ENCODE peak calls at places on chromosomes 1 and 21, in five cellular contexts. M is nephron progenitor cell, J is KBM-7, Q is COR-L47, G is lung. H is an unnamed sample.

GRCh38 chr1:160205242-160205973 is at the start of gene PEA15:
- DNase-seq in G (peak), M (peak), Q (peak), J (peak), H (peak)

GRCh38 chr1:37476460-37477197 is 2.2 kb downstream of the ZC3H12A start:
- DNase-seq in Q (no peak), J (no peak), G (peak), M (no peak), H (no peak)

GRCh38 chr1:77405186-77405585 is 123.4 kb downstream of the AK5 start:
- DNase-seq in Q (no peak), J (no peak), M (no peak), G (no peak), H (no peak)

GRCh38 chr1:165933446-165934170 is 106.2 kb downstream of the UCK2 start:
- DNase-seq in G (no peak), Q (no peak), J (no peak), M (no peak), H (no peak)

GRCh38 chr1:119141020-119141424 is 569 bp upstream of the WARS2 start:
- DNase-seq in M (peak), Q (peak), G (peak), J (no peak), H (peak)

GRCh38 chr1:24267003-24267402 is 52.2 kb upstream of the GRHL3 start:
- DNase-seq in G (no peak), J (no peak), Q (no peak), M (no peak), H (no peak)

GRCh38 chr1:204319027-204319426 is 40.7 kb downstream of the PLEKHA6 start:
- DNase-seq in Q (no peak), J (no peak), M (no peak), G (no peak), H (no peak)

GRCh38 chr1:92441316-92442311 is 45.1 kb downstream of the GFI1 start:
- DNase-seq in M (no peak), J (no peak), Q (peak), G (no peak), H (peak)

GRCh38 chr1:230682274-230682673 is 31.6 kb downstream of the AGT start:
- DNase-seq in J (no peak), M (no peak), G (no peak), Q (no peak), H (no peak)

GRCh38 chr1:164611754-164612642 is 53.0 kb downstream of the PBX1 start:
- DNase-seq in G (no peak), M (peak), Q (peak), J (no peak), H (peak)

GRCh38 chr1:21280482-21280881 is 9.8 kb downstream of the ECE1 start:
- DNase-seq in J (no peak), Q (no peak), M (no peak), G (no peak), H (no peak)

GRCh38 chr1:225427249-225428065 is at the start of gene LBR:
- DNase-seq in Q (peak), M (peak), G (no peak), J (no peak), H (no peak)

GRCh38 chr1:145997156-145998023 is 1.0 kb upstream of the TXNIP start:
- DNase-seq in G (no peak), M (peak), J (peak), Q (no peak), H (peak)

GRCh38 chr21:34131586-34131985 is 58.2 kb downstream of the MRPS6 start:
- DNase-seq in M (no peak), J (no peak), Q (no peak), G (no peak), H (no peak)

GRCh38 chr1:223341111-223341510 is 22.9 kb downstream of the SUSD4 start:
- DNase-seq in Q (no peak), M (no peak), G (no peak), J (no peak), H (no peak)

GRCh38 chr1:32761253-32761877 is 55.8 kb downstream of the YARS1 start:
- DNase-seq in J (peak), Q (no peak), M (no peak), G (peak), H (no peak)

GRCh38 chr1:14756617-14757259 is 158.3 kb downstream of the KAZN start:
- DNase-seq in G (no peak), J (no peak), Q (no peak), M (no peak), H (no peak)

GRCh38 chr21:37146320-37147225 is 73.5 kb downstream of the TTC3 start:
- DNase-seq in J (no peak), G (no peak), Q (no peak), M (no peak), H (no peak)

H was measured in NCI-H146.